ENCODE peak calls at places on chromosomes 6 and 20, in four cellular contexts. D is heart right ventricle, P is dorsolateral prefrontal cortex, T is heart left ventricle. R is an unnamed sample.

GRCh38 chr6:96923871-96924493 is 546 bp upstream of the KLHL32 start:
- DNase-seq in T (no peak), D (no peak), P (no peak), R (peak; percentile 20)

GRCh38 chr6:31663961-31664789 is 622 bp downstream of the GPANK1 start:
- DNase-seq in P (no peak), T (peak; percentile 52), D (peak; percentile 29), R (peak; percentile 90)

GRCh38 chr6:167306401-167306998 is 15.4 kb downstream of the UNC93A start:
- DNase-seq in T (no peak), P (no peak), D (no peak), R (no peak)

GRCh38 chr6:125004198-125004597 is 42.0 kb downstream of the RNF217 start:
- DNase-seq in P (no peak), D (peak; percentile 11), T (peak; percentile 42), R (no peak)

GRCh38 chr6:166820070-166820469 is 136.3 kb downstream of the RNASET2 start:
- DNase-seq in D (no peak), P (no peak), T (no peak), R (no peak)

GRCh38 chr6:134295953-134296553 is 21.9 kb downstream of the SGK1 start:
- DNase-seq in P (no peak), T (no peak), D (no peak), R (peak; percentile 63)

GRCh38 chr6:155327326-155328073 is 13.2 kb upstream of the TFB1M start:
- DNase-seq in P (peak; percentile 50), T (no peak), D (peak; percentile 34), R (peak; percentile 88)

GRCh38 chr6:17292600-17293133 is 11.5 kb downstream of the RBM24 start:
- DNase-seq in P (no peak), T (no peak), D (no peak), R (no peak)

GRCh38 chr6:159023893-159024292 is 20.9 kb downstream of the TAGAP start:
- DNase-seq in T (no peak), D (no peak), P (no peak), R (no peak)

GRCh38 chr6:33297956-33298772 is 578 bp downstream of the RGL2 start:
- DNase-seq in D (peak; percentile 62), P (no peak), T (peak; percentile 71), R (peak; percentile 90)

GRCh38 chr6:10831609-10832008 is 6.7 kb downstream of the MAK start:
- DNase-seq in D (no peak), T (no peak), P (no peak), R (no peak)

GRCh38 chr6:28152531-28152930 is 10.8 kb downstream of the ZKSCAN8 start:
- DNase-seq in T (no peak), P (no peak), D (no peak), R (no peak)

GRCh38 chr20:56731041-56731440 is 101.9 kb downstream of the TFAP2C start:
- DNase-seq in T (no peak), D (no peak), P (no peak), R (no peak)

GRCh38 chr6:1931817-1932216 is 313.6 kb downstream of the GMDS start:
- DNase-seq in D (no peak), T (no peak), P (no peak), R (no peak)

GRCh38 chr6:1933292-1933691 is 312.1 kb downstream of the GMDS start:
- DNase-seq in P (no peak), D (no peak), T (no peak), R (no peak)

GRCh38 chr6:1925743-1926430 is 316.2 kb downstream of the FOXC1 start:
- DNase-seq in P (no peak), T (no peak), D (no peak), R (no peak)

GRCh38 chr6:1929931-1930330 is 315.5 kb downstream of the GMDS start:
- DNase-seq in D (no peak), P (no peak), T (no peak), R (no peak)

GRCh38 chr6:1930356-1930755 is 315.0 kb downstream of the GMDS start:
- DNase-seq in D (no peak), P (no peak), T (no peak), R (no peak)
- TF ChIP-seq CTCF in D (no peak), P (no peak), T (no peak), R (no peak)

GRCh38 chr6:162211777-162212176 is 515.8 kb downstream of the PRKN start:
- DNase-seq in T (no peak), D (no peak), P (no peak), R (no peak)
- H3K4me3 ChIP-seq in T (no peak overlapping the region), D (no peak overlapping the region), P (no peak overlapping the region), R (no peak overlapping the region)

DNA sequence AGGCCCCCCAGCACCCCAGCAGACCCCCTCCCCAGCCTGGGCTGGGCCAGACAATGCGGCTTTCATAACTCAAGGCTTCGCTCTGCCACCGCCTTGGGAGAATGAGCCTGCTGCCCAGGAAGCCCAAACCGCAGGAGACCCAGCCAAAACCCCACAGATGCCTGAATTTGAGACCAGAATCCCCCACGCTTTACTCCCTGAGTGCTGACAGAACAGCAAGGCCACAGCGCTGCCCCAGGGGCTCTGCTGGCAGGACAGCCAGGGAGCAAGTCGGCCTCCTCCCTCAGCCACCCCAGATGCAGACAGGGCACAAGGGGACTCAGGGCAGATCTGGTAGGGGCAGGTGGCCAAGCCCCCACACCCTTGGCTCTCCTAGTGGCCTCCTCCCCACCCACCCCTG is 2.2 kb downstream of the MDFI start:
- DNase-seq in P (no peak), T (no peak), D (no peak), R (no peak)
- TF ChIP-seq CTCF in P (no peak), T (no peak), D (no peak), R (no peak)

GRCh38 chr6:169724554-169725269 is 412 bp upstream of the PHF10 start:
- DNase-seq in P (peak; percentile 43), T (peak; percentile 54), D (peak; percentile 67), R (peak; percentile 25)

GRCh38 chr6:169720207-169720855 is 4.0 kb downstream of the PHF10 start:
- DNase-seq in P (no peak), T (no peak), D (no peak), R (no peak)

GRCh38 chr6:169723991-169724553 is at the start of gene PHF10:
- DNase-seq in P (no peak), T (peak; percentile 45), D (peak; percentile 53), R (no peak)

GRCh38 chr6:169723200-169723909 is 945 bp downstream of the PHF10 start:
- DNase-seq in T (peak; percentile 88), P (peak; percentile 62), D (peak; percentile 87), R (peak; percentile 96)

GRCh38 chr6:169722362-169723199 is 1.7 kb downstream of the PHF10 start:
- DNase-seq in D (peak; percentile 39), T (peak; percentile 57), P (peak; percentile 19), R (no peak)
- H3K4me3 ChIP-seq in D (peak overlapping the region; percentile 67), T (peak overlapping the region; percentile 41), P (peak overlapping the region; percentile 74), R (peak overlapping the region; percentile 77)